ENCODE peak calls at places on chromosomes 2 and 18, in eight cellular contexts. O, D, U, L, K, G, T and R are unnamed samples.

GRCh38 chr18:5537860-5538259 is 5.9 kb downstream of the EPB41L3 start:
- DNase-seq in T (no peak), O (no peak), L (no peak), K (no peak), U (no peak), G (no peak), D (no peak), R (no peak)

GRCh38 chr2:15820283-15820591 is 120.1 kb upstream of the MYCN start:
- DNase-seq in U (no peak), O (no peak), K (no peak), T (no peak), G (no peak), L (no peak), D (no peak), R (no peak)

GRCh38 chr2:101002562-101003277 is 631 bp downstream of the RPL31 start:
- DNase-seq in T (peak), G (no peak), K (no peak), O (no peak), L (no peak), D (no peak), U (no peak), R (no peak)

GRCh38 chr2:35454966-35455638 is 900.5 kb upstream of the CRIM1 start:
- DNase-seq in D (no peak), T (peak), L (peak), G (no peak), O (no peak), K (no peak), U (no peak), R (peak)

GRCh38 chr2:164625378-164625971 is 4.2 kb upstream of the GRB14 start:
- DNase-seq in D (no peak), T (peak), K (no peak), G (no peak), U (no peak), L (no peak), O (no peak), R (peak)

GRCh38 chr2:127416486-127417001 is 1.7 kb upstream of the PROC start:
- DNase-seq in L (peak), G (peak), U (no peak), K (no peak), O (no peak), T (no peak), D (no peak), R (no peak)

GRCh38 chr2:143161982-143162837 is 33.0 kb downstream of the ARHGAP15 start:
- DNase-seq in G (peak), K (no peak), O (no peak), U (peak), D (peak), T (peak), L (peak), R (peak)

GRCh38 chr2:59184281-59185020 is 943.3 kb upstream of the FANCL start:
- DNase-seq in L (peak), U (no peak), K (no peak), G (no peak), T (peak), O (no peak), D (no peak), R (peak)

GRCh38 chr2:172434821-172435607 is 7.6 kb downstream of the ITGA6 start:
- DNase-seq in G (peak), O (no peak), L (no peak), D (no peak), U (no peak), K (no peak), T (peak), R (no peak)

GRCh38 chr2:199704358-199705238 is 146.4 kb downstream of the FTCDNL1 start:
- DNase-seq in D (no peak), K (no peak), L (peak), U (peak), O (no peak), G (no peak), T (peak), R (peak)

GRCh38 chr2:164714471-164714870 is 93.2 kb upstream of the GRB14 start:
- DNase-seq in K (no peak), G (no peak), U (no peak), D (no peak), L (no peak), O (no peak), T (no peak), R (no peak)

GRCh38 chr18:2932247-2933181 is 80.4 kb downstream of the LPIN2 start:
- DNase-seq in G (no peak), T (peak), L (peak), D (no peak), U (peak), K (no peak), O (peak), R (peak)

GRCh38 chr2:196176142-196176738 is 4.9 kb upstream of the STK17B start:
- DNase-seq in G (peak), D (peak), O (peak), L (peak), K (no peak), U (peak), T (no peak), R (no peak)

GRCh38 chr2:167890739-167891138 is 356.7 kb downstream of the STK39 start:
- DNase-seq in T (no peak), L (no peak), D (no peak), U (no peak), O (no peak), K (no peak), G (no peak), R (no peak)

GRCh38 chr2:102703305-102703704 is 58.5 kb upstream of the TMEM182 start:
- DNase-seq in G (no peak), L (no peak), O (no peak), T (no peak), D (no peak), U (no peak), K (no peak), R (no peak)